ENCODE peak calls at places on chromosomes 4 and X, in ten cellular contexts. K, E, P, A, R, J, N, L, G and Q are unnamed samples.

GRCh38 chr4:84511703-84512102 is 12.6 kb upstream of the NKX6-1 start:
- DNase-seq in K (no peak), E (no peak), P (no peak), A (no peak), R (no peak), J (no peak), N (no peak), L (no peak), G (no peak), Q (no peak)

GRCh38 chr4:108433832-108434231 is 186.5 kb upstream of the RPL34 start:
- DNase-seq in K (no peak), E (no peak), P (no peak), A (peak), R (peak), J (no peak), N (peak), L (peak), G (no peak), Q (no peak)

GRCh38 chr4:182346675-182347375 is 103.6 kb downstream of the TENM3 start:
- DNase-seq in K (no peak), E (no peak), P (no peak), A (no peak), R (no peak), J (no peak), N (no peak), L (no peak), G (no peak), Q (no peak)

GRCh38 chrX:14697453-14697852 is 168.1 kb downstream of the GLRA2 start:
- DNase-seq in K (no peak), E (no peak), P (peak), A (peak), R (no peak), J (no peak), N (no peak), L (peak), G (peak), Q (peak)

GRCh38 chr4:20259707-20260106 is 8.0 kb downstream of the SLIT2 start:
- DNase-seq in K (no peak), E (no peak), P (no peak), A (no peak), R (peak), J (no peak), N (no peak), L (no peak), G (no peak), Q (no peak)

GRCh38 chr4:7336067-7336569 is 98.6 kb downstream of the PSAPL1 start:
- DNase-seq in K (no peak), E (no peak), P (no peak), A (no peak), R (no peak), J (no peak), N (no peak), L (no peak), G (no peak), Q (no peak)

GRCh38 chr4:74583066-74583700 is 138.2 kb downstream of the AREG start:
- DNase-seq in K (no peak), E (no peak), P (no peak), A (peak), R (peak), J (no peak), N (no peak), L (peak), G (no peak), Q (no peak)

GRCh38 chrX:49192722-49193328 is 6.7 kb upstream of the PRICKLE3 start:
- DNase-seq in K (no peak), E (no peak), P (peak), A (peak), R (no peak), J (no peak), N (no peak), L (peak), G (no peak), Q (peak)

GRCh38 chrX:105126201-105126600 is 94.3 kb downstream of the TEX13A start:
- DNase-seq in K (no peak), E (no peak), P (no peak), A (peak), R (no peak), J (no peak), N (no peak), L (peak), G (no peak), Q (no peak)

GRCh38 chr4:140637836-140638235 is 69.1 kb upstream of the UCP1 start:
- DNase-seq in K (no peak), E (no peak), P (peak), A (peak), R (peak), J (no peak), N (no peak), L (peak), G (peak), Q (peak)

GRCh38 chrX:106954041-106954440 is 33.8 kb downstream of the CLDN2 start:
- DNase-seq in K (no peak), E (no peak), P (no peak), A (peak), R (no peak), J (no peak), N (no peak), L (no peak), G (no peak), Q (no peak)

GRCh38 chr4:103292373-103292772 is 94.2 kb upstream of the CENPE start:
- DNase-seq in K (no peak), E (no peak), P (no peak), A (no peak), R (no peak), J (no peak), N (no peak), L (no peak), G (no peak), Q (no peak)

GRCh38 chr4:122847931-122848330 is 21.3 kb downstream of the FGF2 start:
- DNase-seq in K (no peak), E (no peak), P (no peak), A (no peak), R (no peak), J (no peak), N (no peak), L (no peak), G (no peak), Q (no peak)

GRCh38 chr4:113444386-113444785 is 317.2 kb downstream of the CAMK2D start:
- DNase-seq in K (no peak), E (no peak), P (no peak), A (peak), R (peak), J (no peak), N (no peak), L (peak), G (no peak), Q (no peak)

GRCh38 chr4:47533689-47534347 is 48.7 kb downstream of the ATP10D start:
- DNase-seq in K (no peak), E (no peak), P (no peak), A (no peak), R (peak), J (no peak), N (no peak), L (peak), G (no peak), Q (no peak)

GRCh38 chrX:40612511-40612910 is 10.7 kb upstream of the MPC1L start:
- DNase-seq in K (no peak), E (no peak), P (no peak), A (no peak), R (no peak), J (no peak), N (no peak), L (no peak), G (no peak), Q (no peak)

GRCh38 chrX:17032351-17032750 is 85.9 kb downstream of the REPS2 start:
- DNase-seq in K (no peak), E (no peak), P (no peak), A (peak), R (peak), J (no peak), N (peak), L (peak), G (no peak), Q (no peak)

GRCh38 chr4:119479835-119480234 is 148.8 kb downstream of the PDE5A start:
- DNase-seq in K (no peak), E (no peak), P (no peak), A (no peak), R (no peak), J (no peak), N (no peak), L (no peak), G (no peak), Q (no peak)

GRCh38 chr4:53536328-53536727 is 55.0 kb downstream of the LNX1 start:
- DNase-seq in K (no peak), E (no peak), P (no peak), A (no peak), R (no peak), J (no peak), N (no peak), L (no peak), G (no peak), Q (no peak)

GRCh38 chr4:105050896-105051295 is 95.8 kb upstream of the TET2 start:
- DNase-seq in K (no peak), E (no peak), P (no peak), A (peak), R (peak), J (no peak), N (no peak), L (peak), G (no peak), Q (no peak)

GRCh38 chr4:176413171-176413570 is 93.4 kb downstream of the SPCS3 start:
- DNase-seq in K (no peak), E (no peak), P (no peak), A (no peak), R (no peak), J (no peak), N (no peak), L (no peak), G (no peak), Q (peak)

GRCh38 chr4:122688529-122688928 is 44.0 kb upstream of the BBS12 start:
- DNase-seq in K (no peak), E (no peak), P (no peak), A (no peak), R (no peak), J (no peak), N (no peak), L (no peak), G (no peak), Q (no peak)

GRCh38 chr4:77669911-77670590 is 64.4 kb downstream of the CXCL13 start:
- DNase-seq in K (no peak), E (no peak), P (no peak), A (no peak), R (no peak), J (no peak), N (no peak), L (peak), G (no peak), Q (no peak)

GRCh38 chr4:15368906-15369305 is 58.9 kb upstream of the C1QTNF7 start:
- DNase-seq in K (no peak), E (no peak), P (no peak), A (peak), R (peak), J (no peak), N (no peak), L (peak), G (no peak), Q (no peak)

GRCh38 chr4:62093735-62094134 is 893.6 kb downstream of the ADGRL3 start:
- DNase-seq in K (no peak), E (no peak), P (no peak), A (no peak), R (no peak), J (no peak), N (no peak), L (no peak), G (no peak), Q (no peak)

GRCh38 chrX:104108955-104109354 is 3.4 kb upstream of the ZCCHC18 start:
- DNase-seq in K (no peak), E (no peak), P (no peak), A (no peak), R (no peak), J (no peak), N (no peak), L (no peak), G (no peak), Q (no peak)

GRCh38 chrX:104118765-104119164 is 6.4 kb downstream of the ZCCHC18 start:
- DNase-seq in K (no peak), E (no peak), P (no peak), A (no peak), R (no peak), J (no peak), N (no peak), L (peak), G (no peak), Q (no peak)

GRCh38 chrX:104117753-104118152 is 5.4 kb downstream of the ZCCHC18 start:
- DNase-seq in K (no peak), E (no peak), P (no peak), A (no peak), R (no peak), J (no peak), N (no peak), L (no peak), G (no peak), Q (no peak)

GRCh38 chrX:104112326-104112951 is at the start of gene ZCCHC18:
- DNase-seq in K (no peak), E (peak), P (peak), A (peak), R (peak), J (peak), N (no peak), L (peak), G (peak), Q (peak)

DNA sequence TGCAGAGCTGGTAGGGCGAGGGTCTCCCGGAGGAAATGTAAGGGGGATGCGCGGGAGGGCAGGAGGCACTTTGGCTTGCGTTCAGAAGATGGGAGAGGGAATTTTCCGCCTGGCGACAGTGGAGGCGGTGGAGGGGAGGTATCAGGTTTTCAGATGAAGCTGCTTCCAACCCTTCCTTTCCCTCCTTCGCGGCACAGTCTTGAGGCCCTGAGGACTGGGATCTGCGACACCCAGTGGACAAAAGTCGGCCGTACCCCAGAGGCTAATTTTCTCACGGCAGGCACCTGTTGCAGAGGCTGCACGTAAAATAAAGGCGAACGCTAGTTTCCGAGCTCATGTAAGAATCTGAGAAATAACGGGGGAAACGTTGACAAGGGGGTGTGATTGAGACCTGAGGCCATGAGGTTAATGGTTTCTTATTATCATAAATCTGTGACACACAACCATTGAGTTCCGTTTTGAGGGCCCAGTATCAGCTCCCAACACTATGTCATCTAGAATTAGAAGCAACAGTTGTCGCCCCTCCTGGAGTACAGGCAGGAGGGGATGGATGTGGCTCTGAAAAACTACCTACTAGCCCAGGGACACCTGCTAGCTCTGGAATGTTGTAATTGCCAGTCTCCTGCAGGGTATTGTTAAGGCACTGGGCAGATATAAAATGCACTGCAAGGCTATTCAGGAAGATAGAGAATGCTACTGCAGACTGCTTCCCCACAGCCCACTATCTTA is 1.1 kb downstream of the ZCCHC18 start:
- DNase-seq in K (no peak), E (peak), P (peak), A (peak), R (peak), J (peak), N (no peak), L (peak), G (peak), Q (peak)
- TF ChIP-seq CTCF in K (peak), E (no peak), P (peak), A (peak), R (peak), J (no peak), N (peak), L (peak), G (peak), Q (peak)

DNA sequence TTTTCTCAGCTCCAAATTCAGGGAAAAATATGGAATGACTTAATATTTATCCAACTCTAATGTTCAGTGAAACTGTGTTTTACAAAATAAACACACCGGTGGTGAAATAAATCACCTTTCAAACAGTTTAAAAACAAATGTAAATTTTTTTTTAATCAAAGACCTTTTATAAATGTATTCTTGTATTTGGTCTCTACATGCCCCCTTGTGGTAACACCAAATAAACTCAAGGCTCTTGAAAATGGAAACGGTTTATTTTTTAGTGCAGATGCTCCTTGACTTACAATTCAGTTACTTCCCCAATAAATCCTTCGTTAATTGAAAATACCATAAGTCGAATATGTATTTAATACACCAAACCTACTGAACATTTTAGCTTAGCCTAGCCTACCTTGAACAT is 45.9 kb upstream of the ITM2A start:
- DNase-seq in K (no peak), E (no peak), P (peak), A (peak), R (peak), J (no peak), N (no peak), L (peak), G (peak), Q (peak)
- TF ChIP-seq CTCF in K (no peak), E (peak), P (peak), A (peak), R (peak), J (no peak), N (peak), L (no peak), G (peak), Q (no peak)

GRCh38 chr4:58515206-58515605 is 1405.0 kb upstream of the IGFBP7 start:
- DNase-seq in K (no peak), E (no peak), P (no peak), A (no peak), R (no peak), J (no peak), N (no peak), L (no peak), G (no peak), Q (no peak)

GRCh38 chr4:58510652-58511051 is 1400.5 kb upstream of the IGFBP7 start:
- DNase-seq in K (no peak), E (no peak), P (no peak), A (no peak), R (no peak), J (no peak), N (no peak), L (no peak), G (no peak), Q (no peak)

DNA sequence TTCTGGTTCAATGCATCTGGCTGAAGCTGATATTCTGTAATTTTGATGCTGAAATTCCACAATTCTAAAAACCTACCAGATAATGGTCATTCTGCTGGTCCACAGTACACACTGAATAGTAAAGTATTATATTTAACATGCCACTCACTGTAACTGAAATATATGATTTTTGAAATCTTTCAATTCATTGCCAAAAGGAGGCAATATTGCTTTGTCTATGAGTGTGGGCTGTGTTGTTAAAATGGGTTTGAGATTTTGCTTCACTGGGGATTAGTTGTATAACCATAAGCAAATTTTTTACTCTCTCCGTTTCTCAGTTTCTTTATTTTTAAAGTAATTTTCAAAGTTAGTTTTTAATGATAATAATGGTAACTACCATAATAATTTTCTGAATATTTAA is 1404.1 kb upstream of the IGFBP7 start:
- DNase-seq in K (no peak), E (no peak), P (no peak), A (no peak), R (no peak), J (no peak), N (no peak), L (no peak), G (no peak), Q (no peak)
- TF ChIP-seq CTCF in K (no peak), E (no peak), P (no peak), A (no peak), R (no peak), J (no peak), N (no peak), L (no peak), G (no peak), Q (no peak)

DNA sequence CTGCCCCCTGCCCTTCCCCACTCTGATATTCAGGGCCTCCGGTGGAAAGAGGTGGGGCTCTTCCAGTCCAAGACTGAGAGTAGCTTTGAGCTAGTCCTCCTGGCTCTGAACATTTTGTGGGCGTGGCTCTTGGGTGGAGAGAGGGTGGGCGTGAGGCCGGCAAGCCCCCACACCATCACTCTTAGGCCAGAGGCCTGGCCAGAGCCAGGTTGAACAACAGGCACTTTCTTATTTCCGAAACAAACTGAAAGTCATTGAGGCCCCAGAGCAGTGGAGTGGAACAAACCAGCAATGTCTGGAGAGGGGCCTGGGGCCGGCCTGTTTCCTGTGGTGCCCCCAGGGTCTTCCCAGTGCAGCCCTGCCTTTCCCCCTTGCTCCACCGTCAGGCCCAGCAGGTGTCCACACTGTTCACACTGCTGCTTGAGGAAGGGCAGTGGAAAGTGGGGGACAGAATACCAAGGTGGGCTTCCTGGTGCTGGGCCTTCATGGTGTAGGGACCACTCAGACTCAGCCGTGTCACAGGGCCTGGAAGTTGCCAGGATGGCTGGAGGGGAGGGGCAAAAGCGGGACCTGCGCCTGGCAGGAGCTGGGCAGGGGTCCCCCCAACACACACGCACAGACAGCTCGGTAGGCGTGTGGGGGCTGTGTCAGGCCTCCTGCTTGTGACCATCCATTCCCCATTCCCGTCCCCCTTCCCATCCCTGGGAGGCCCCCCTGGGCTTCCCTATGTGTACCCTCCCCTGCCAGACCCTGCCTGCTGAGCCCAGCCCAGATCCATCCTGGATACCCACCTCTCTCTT is 2.9 kb downstream of the ADRA2C start:
- DNase-seq in K (no peak), E (no peak), P (no peak), A (no peak), R (no peak), J (no peak), N (no peak), L (no peak), G (no peak), Q (no peak)
- TF ChIP-seq CTCF in K (no peak), E (no peak), P (no peak), A (no peak), R (no peak), J (no peak), N (no peak), L (no peak), G (no peak), Q (no peak)

DNA sequence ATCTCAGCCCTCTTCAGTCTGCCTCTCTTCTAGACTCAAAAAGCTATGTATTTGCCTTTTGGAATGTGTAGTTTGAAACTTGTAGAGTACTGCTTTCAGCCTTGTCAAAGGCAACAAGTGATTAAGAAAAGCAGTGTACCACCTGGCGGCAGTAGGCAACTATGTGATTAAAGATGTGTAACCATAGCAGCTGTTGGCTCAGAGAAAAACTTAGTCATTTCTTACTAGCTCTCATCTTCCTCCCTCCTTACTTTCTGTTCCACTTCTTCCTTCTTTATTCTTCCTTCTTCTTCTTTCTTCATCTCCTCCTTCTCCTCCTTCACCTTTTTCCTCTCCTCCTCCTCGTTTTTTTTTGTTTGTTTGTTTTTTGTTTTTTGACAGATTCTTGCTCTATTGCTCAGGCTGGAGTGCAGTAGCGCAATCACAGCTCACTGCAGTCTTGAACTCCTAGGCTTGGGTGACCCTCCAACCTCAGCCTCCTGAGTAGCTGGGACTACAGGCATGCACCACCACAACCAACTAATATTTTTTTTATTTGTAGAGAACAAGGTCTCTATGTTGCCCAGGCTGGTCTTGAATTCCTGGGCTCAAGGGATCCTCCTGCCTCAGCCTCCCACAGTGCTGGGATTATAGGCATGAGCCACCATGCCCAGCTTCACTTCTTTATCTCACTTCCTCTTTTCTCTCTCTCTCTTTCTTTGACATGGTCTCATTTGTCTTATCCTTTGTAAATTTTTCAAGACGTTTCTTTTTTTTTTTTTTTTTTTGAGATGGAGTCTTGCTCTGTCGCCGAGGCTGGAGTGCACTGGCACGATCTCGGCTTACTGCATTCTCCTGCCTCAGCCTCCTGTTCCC is 32.6 kb downstream of the ABHD18 start:
- DNase-seq in K (no peak), E (no peak), P (peak), A (peak), R (peak), J (no peak), N (no peak), L (peak), G (no peak), Q (peak)
- TF ChIP-seq CTCF in K (peak), E (no peak), P (peak), A (no peak), R (peak), J (no peak), N (no peak), L (no peak), G (no peak), Q (peak)